ENCODE peak calls at places on chromosomes 11 and 22, in eight cellular contexts. F, A, T, Q, V, P, Z and S are unnamed samples.

GRCh38 chr11:8368772-8369171 is 105.1 kb upstream of the LMO1 start:
- DNase-seq in A (no peak), Q (no peak), V (no peak), F (no peak), Z (no peak), P (no peak), T (no peak), S (no peak)

GRCh38 chr22:45242778-45243191 is 2.1 kb upstream of the KIAA0930 start:
- DNase-seq in T (no peak), A (no peak), V (peak), Z (no peak), P (no peak), F (peak), Q (peak), S (no peak)

GRCh38 chr11:6319879-6320410 is 356 bp downstream of the CAVIN3 start:
- DNase-seq in T (peak), P (peak), V (peak), F (peak), Q (no peak), A (peak), Z (peak), S (peak)

GRCh38 chr11:100472727-100473389 is 214.2 kb upstream of the ARHGAP42 start:
- DNase-seq in P (no peak), Q (no peak), Z (no peak), V (no peak), F (no peak), T (no peak), A (no peak), S (no peak)

GRCh38 chr11:48094643-48095339 is 114.4 kb downstream of the PTPRJ start:
- DNase-seq in P (no peak), A (no peak), V (no peak), Z (no peak), F (no peak), T (no peak), Q (no peak), S (no peak)

GRCh38 chr22:49152146-49152929 is 675.3 kb downstream of the BRD1 start:
- DNase-seq in Z (no peak), Q (no peak), V (no peak), T (no peak), F (no peak), A (no peak), P (peak), S (no peak)

GRCh38 chr11:87265132-87265531 is 227.4 kb downstream of the TMEM135 start:
- DNase-seq in A (no peak), P (no peak), T (no peak), F (no peak), Q (no peak), Z (no peak), V (no peak), S (no peak)

GRCh38 chr11:69540118-69541000 is 58.9 kb downstream of the LINC01488 start:
- DNase-seq in A (no peak), V (peak), P (peak), Z (no peak), T (no peak), F (no peak), Q (no peak), S (peak)

GRCh38 chr11:130636672-130637463 is 188.4 kb downstream of the ADAMTS15 start:
- DNase-seq in Z (peak), Q (peak), F (no peak), P (no peak), V (no peak), T (peak), A (no peak), S (no peak)

GRCh38 chr11:11065396-11065795 is 207.5 kb upstream of the ZBED5 start:
- DNase-seq in V (no peak), A (no peak), T (no peak), Q (no peak), Z (no peak), F (no peak), P (no peak), S (no peak)

GRCh38 chr11:112439614-112440013 is 179.0 kb upstream of the PLET1 start:
- DNase-seq in Q (no peak), F (no peak), P (no peak), V (no peak), Z (no peak), A (no peak), T (no peak), S (no peak)

GRCh38 chr11:1705121-1706052 is 8.4 kb downstream of the KRTAP5-6 start:
- DNase-seq in P (peak), Q (no peak), V (no peak), T (no peak), A (no peak), Z (no peak), F (peak), S (no peak)

GRCh38 chr11:35146074-35146521 is 7.1 kb downstream of the CD44 start:
- DNase-seq in P (no peak), A (no peak), F (no peak), V (no peak), T (no peak), Q (no peak), Z (no peak), S (no peak)

GRCh38 chr11:10777393-10777793 is 26.3 kb downstream of the CTR9 start:
- DNase-seq in Z (no peak), V (no peak), P (no peak), F (no peak), A (no peak), T (no peak), Q (no peak), S (no peak)

GRCh38 chr11:94757037-94757681 is 11.0 kb upstream of the AMOTL1 start:
- DNase-seq in V (no peak), T (no peak), F (no peak), Q (no peak), P (no peak), Z (no peak), A (no peak), S (no peak)

GRCh38 chr11:79129702-79130101 is 311.1 kb downstream of the TENM4 start:
- DNase-seq in A (no peak), F (no peak), T (no peak), Z (no peak), V (no peak), P (no peak), Q (no peak), S (no peak)

GRCh38 chr22:25880524-25880923 is 138.5 kb downstream of the MYO18B start:
- DNase-seq in Q (no peak), F (no peak), Z (no peak), A (no peak), P (no peak), T (no peak), V (no peak), S (no peak)

GRCh38 chr11:45815747-45816146 is 10.8 kb downstream of the SLC35C1 start:
- DNase-seq in P (peak), F (no peak), Z (no peak), Q (peak), A (no peak), V (no peak), T (peak), S (no peak)

GRCh38 chr11:33125025-33125424 is 36.3 kb downstream of the CSTF3 start:
- DNase-seq in F (no peak), T (no peak), V (no peak), P (no peak), Q (no peak), A (no peak), Z (no peak), S (no peak)

GRCh38 chr11:21646351-21646750 is 546.5 kb upstream of the ANO5 start:
- DNase-seq in A (no peak), F (no peak), V (no peak), Q (no peak), Z (no peak), P (no peak), T (no peak), S (no peak)

GRCh38 chr11:96061094-96061493 is 137.2 kb upstream of the MTMR2 start:
- DNase-seq in A (no peak), Z (no peak), Q (no peak), P (no peak), V (no peak), F (no peak), T (no peak), S (no peak)

GRCh38 chr11:44760917-44761545 is 34.3 kb downstream of the TSPAN18 start:
- DNase-seq in Z (peak), P (no peak), T (peak), F (no peak), Q (no peak), V (no peak), A (peak), S (peak)

GRCh38 chr11:96267490-96268010 is 75.4 kb downstream of the MAML2 start:
- DNase-seq in F (no peak), P (no peak), Z (no peak), V (no peak), T (no peak), A (no peak), Q (no peak), S (no peak)

GRCh38 chr11:9814108-9814507 is 150.2 kb downstream of the SWAP70 start:
- DNase-seq in V (no peak), Q (no peak), F (no peak), P (no peak), A (no peak), Z (no peak), T (no peak), S (no peak)

GRCh38 chr22:39129746-39130145 is 22.7 kb downstream of the CBX7 start:
- DNase-seq in Q (no peak), V (no peak), F (no peak), T (no peak), Z (no peak), P (no peak), A (no peak), S (no peak)

GRCh38 chr11:92357344-92357743 is 132.7 kb downstream of the FAT3 start:
- DNase-seq in F (no peak), A (no peak), P (no peak), Z (no peak), Q (no peak), V (no peak), T (no peak), S (no peak)
- TF ChIP-seq POLR2A in F (no peak), A (no peak), P (no peak), Z (no peak), Q (no peak), V (no peak), T (no peak), S (no peak)

DNA sequence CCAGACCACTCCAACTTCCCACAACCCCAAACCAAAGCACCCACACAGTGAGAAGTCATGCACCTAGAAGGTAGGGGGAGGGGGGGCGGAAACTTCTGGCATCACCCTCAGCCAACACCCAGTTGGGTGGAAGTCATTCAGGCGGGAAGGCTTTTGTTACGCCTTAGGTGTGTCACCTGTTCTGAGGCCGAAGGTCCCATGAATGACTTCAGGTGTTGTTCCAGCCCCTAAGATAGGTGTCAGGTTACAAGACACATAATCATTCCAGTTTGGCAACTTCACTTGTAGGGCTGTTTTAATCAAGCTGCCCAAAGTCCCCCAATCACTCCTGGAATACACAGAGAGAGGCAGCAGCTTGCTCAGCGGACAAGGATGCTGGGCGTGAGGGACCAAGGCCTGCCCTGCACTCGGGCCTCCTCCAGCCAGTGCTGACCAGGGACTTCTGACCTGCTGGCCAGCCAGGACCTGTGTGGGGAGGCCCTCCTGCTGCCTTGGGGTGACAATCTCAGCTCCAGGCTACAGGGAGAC is at the start of gene TMPRSS4:
- DNase-seq in V (peak), P (no peak), Z (peak), F (peak), Q (no peak), A (no peak), T (no peak), S (no peak)
- H3K4me3 ChIP-seq in V (no peak), P (no peak), Z (no peak), F (no peak), Q (no peak), A (no peak), T (no peak), S (no peak)

GRCh38 chr11:63573881-63574855 is 11.0 kb upstream of the PLAAT2 start:
- DNase-seq in A (peak), Q (peak), T (no peak), F (peak), Z (no peak), P (no peak), V (peak), S (no peak)
- TF ChIP-seq CTCF in A (peak), Q (peak), T (no peak), F (no peak), Z (no peak), P (peak), V (no peak), S (no peak)

DNA sequence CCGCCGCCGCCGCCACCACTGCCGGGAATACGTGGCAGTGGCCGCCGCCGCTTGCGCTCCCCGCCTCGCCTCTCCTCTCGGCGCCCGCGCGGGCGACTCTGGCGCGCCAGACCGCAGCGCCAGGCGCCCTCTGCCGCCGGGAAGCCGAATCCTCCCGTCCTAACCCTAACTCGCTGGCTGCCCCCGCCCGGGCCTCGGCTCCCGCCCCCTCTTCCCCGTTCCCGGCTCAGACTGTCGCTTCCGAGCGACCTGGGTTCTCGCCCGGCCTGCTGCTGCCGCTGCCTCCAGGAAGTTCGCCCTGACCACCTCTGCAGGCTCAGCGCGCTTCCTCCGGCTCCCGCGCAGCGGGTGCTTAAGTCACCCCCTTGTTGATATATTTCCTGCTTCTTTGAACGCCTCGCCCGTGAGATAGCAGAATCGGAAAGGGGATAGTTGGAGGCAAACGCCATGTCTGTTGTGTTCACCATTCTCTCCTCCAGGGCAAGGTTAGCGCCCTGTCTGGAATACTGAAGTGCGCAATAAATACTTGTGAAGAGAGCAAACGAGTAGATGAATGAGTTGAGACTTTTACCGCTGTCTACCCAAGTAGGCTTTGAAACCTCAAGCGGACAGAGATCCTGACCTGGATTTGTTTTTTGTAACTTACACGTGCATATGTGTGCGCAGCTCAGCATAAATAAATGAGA is at the start of gene SMCO4:
- DNase-seq in A (peak), T (peak), Q (peak), Z (peak), V (peak), F (peak), P (peak), S (peak)
- TF ChIP-seq POLR2A in A (no peak), T (peak), Q (no peak), Z (no peak), V (peak), F (peak), P (no peak), S (no peak)

DNA sequence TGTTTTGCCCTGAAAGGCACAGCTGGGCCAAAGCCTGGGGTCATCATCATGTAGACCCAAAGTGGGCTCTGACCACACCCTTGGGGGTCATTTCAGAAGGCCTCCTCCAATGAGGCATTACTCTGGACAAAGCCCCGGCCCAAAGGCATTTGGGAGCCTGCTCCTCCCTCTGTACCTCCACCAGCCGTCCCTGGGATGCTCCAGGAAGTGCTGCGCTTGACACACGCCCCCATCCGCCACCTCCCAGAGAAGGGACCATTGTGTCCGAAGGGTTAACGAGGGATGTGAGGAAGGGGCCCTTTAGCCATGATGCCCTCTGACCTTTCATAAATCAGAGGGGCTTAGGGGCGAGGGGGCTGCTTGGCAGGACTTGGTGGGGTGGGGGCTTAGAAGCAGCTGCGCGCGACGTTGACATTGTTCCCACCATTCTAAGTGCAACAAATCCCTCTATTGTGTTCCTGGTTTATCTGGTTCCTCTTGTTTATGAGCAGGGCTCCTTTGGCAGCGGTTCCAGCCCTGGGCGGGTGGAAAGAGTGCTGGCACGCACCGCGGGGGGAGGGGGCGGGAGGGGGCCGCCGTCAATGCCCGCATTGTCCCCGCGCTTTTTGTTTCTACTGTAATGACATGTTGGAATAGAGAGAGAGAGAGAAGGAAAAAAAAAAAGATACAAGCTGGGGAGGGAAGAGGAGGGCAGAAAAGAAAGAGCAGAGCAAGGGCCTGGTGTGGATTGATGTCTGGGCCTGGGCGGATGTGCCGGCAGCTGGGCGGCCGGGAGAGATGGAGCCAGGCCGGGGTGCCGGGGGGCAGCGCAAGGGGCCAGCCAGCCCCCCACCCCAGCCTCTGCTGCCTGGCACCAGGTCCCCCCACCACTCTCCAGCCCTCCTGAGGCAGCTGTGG is 32.1 kb upstream of the SOX10 start:
- DNase-seq in P (no peak), V (peak), A (no peak), Q (peak), T (no peak), Z (no peak), F (peak), S (no peak)
- H3K4me3 ChIP-seq in P (no peak), V (no peak), A (no peak), Q (no peak), T (no peak), Z (no peak), F (peak), S (peak)

GRCh38 chr11:73988227-73988626 is 5.6 kb upstream of the UCP2 start:
- DNase-seq in V (no peak), T (no peak), A (no peak), F (no peak), Z (no peak), P (peak), Q (no peak), S (no peak)

GRCh38 chr11:73990727-73991126 is 8.1 kb upstream of the UCP2 start:
- DNase-seq in V (no peak), T (no peak), Z (no peak), P (no peak), F (no peak), A (no peak), Q (no peak), S (no peak)

GRCh38 chr11:73991471-73992006 is 8.9 kb upstream of the UCP2 start:
- DNase-seq in T (no peak), Q (no peak), V (no peak), F (no peak), Z (no peak), A (no peak), P (peak), S (no peak)

GRCh38 chr11:73983764-73984543 is 1.3 kb upstream of the UCP2 start:
- DNase-seq in P (peak), F (no peak), T (no peak), Z (no peak), V (no peak), Q (peak), A (no peak), S (no peak)

DNA sequence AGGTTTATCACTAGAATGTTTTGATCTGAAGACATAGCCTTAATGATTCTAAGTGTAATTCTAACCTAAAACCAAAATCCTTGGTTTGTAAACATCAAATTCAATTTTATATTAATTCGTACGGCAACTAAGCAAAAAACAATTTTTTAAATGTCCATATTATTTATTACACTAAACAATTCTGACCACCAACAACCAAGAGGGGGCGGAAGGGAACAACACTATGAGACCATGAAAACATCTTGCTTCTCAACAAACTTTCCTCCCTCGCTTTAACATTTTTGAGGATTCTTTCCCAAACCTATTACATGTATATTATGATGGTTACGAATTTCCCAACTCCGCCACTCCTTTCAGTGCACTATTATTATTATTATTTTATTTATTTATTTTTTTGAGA is 6.5 kb upstream of the UCP2 start:
- DNase-seq in Z (no peak), V (no peak), T (no peak), F (no peak), P (no peak), Q (no peak), A (no peak), S (no peak)
- TF ChIP-seq CTCF in Z (peak), V (no peak), T (no peak), F (no peak), P (no peak), Q (no peak), A (no peak), S (no peak)

GRCh38 chr22:29387921-29388758 is at the start of gene AP1B1:
- DNase-seq in V (peak), F (peak), Q (peak), P (peak), T (peak), A (peak), Z (peak), S (peak)
- TF ChIP-seq POLR2A in V (peak), F (peak), Q (peak), P (peak), T (peak), A (peak), Z (peak), S (no peak)

GRCh38 chr11:77395460-77396175 is 78.3 kb downstream of the PAK1 start:
- DNase-seq in T (no peak), A (peak), P (no peak), Q (no peak), V (no peak), Z (no peak), F (no peak), S (no peak)
- H3K4me3 ChIP-seq in T (no peak), A (no peak), P (no peak), Q (no peak), V (no peak), Z (no peak), F (no peak), S (no peak)

GRCh38 chr11:27233654-27234042 is 129.4 kb downstream of the CCDC34 start:
- DNase-seq in Z (no peak), T (no peak), V (no peak), P (no peak), Q (peak), A (no peak), F (no peak), S (no peak)

GRCh38 chr11:27231519-27231918 is 131.5 kb downstream of the CCDC34 start:
- DNase-seq in V (no peak), A (no peak), P (no peak), T (no peak), Z (no peak), F (no peak), Q (peak), S (no peak)

GRCh38 chr11:27234961-27235360 is 128.1 kb downstream of the CCDC34 start:
- DNase-seq in P (no peak), F (no peak), Q (no peak), Z (no peak), V (no peak), A (no peak), T (no peak), S (no peak)

GRCh38 chr11:27237641-27238040 is 125.4 kb downstream of the CCDC34 start:
- DNase-seq in Z (no peak), F (peak), V (no peak), Q (no peak), T (no peak), P (no peak), A (no peak), S (no peak)

GRCh38 chr11:27234043-27234668 is 128.9 kb downstream of the CCDC34 start:
- DNase-seq in T (peak), P (peak), A (peak), V (no peak), Q (peak), F (no peak), Z (no peak), S (peak)
- TF ChIP-seq CTCF in T (no peak), P (no peak), A (no peak), V (no peak), Q (no peak), F (no peak), Z (no peak), S (no peak)

GRCh38 chr11:57798905-57799559 is 37.4 kb downstream of the CTNND1 start:
- DNase-seq in Q (peak), Z (peak), A (no peak), F (peak), V (peak), P (no peak), T (no peak), S (peak)
- TF ChIP-seq POLR2A in Q (no peak), Z (no peak), A (no peak), F (peak), V (peak), P (no peak), T (no peak), S (no peak)